ENCODE peak calls at places on chromosome 15, in ten cellular contexts. K is mesothelial cell of epicardium; B is stimulated activated CD4-positive, alpha-beta T cell treated with anti-CD3 and anti-CD28 coated beads, Interleukin-2, amount 100 ng/mL, for 24 hours; L is brain microvascular endothelial cell; U is HL-60; R is foreskin fibroblast; F is A549; T is GM12865; H is body of pancreas; P is T-cell. Y is an unnamed sample.

GRCh38 chr15:90902996-90903732 is at the start of gene MAN2A2:
- DNase-seq in U (peak; percentile 75), R (peak; percentile 36), K (no peak), T (peak; percentile 91), P (peak; percentile 61), B (peak; percentile 81), H (peak; percentile 91), F (peak; percentile 38), L (no peak), Y (no peak)

GRCh38 chr15:78000089-78000926 is 77.2 kb downstream of the TBC1D2B start:
- DNase-seq in U (peak; percentile 85), K (peak; percentile 61), R (peak; percentile 25), L (peak; percentile 14), H (peak; percentile 96), F (peak; percentile 92), P (peak; percentile 78), T (peak; percentile 89), B (peak; percentile 79), Y (peak; percentile 90)

GRCh38 chr15:56149071-56149470 is 94.6 kb downstream of the RFX7 start:
- DNase-seq in B (no peak), P (no peak), K (no peak), U (no peak), R (no peak), T (no peak), L (no peak), F (no peak), H (no peak), Y (no peak)

GRCh38 chr15:74203914-74204431 is 1.4 kb upstream of the STRA6 start:
- DNase-seq in U (no peak), L (peak; percentile 74), P (no peak), K (no peak), H (no peak), F (no peak), B (no peak), R (no peak), T (no peak), Y (no peak)

GRCh38 chr15:92920595-92921169 is 20.6 kb downstream of the CHD2 start:
- DNase-seq in T (no peak), K (no peak), L (no peak), P (no peak), B (no peak), R (no peak), F (no peak), U (no peak), H (no peak), Y (no peak)

GRCh38 chr15:79051941-79052731 is 38.4 kb downstream of the RASGRF1 start:
- DNase-seq in B (no peak), U (no peak), H (no peak), T (no peak), K (no peak), F (no peak), P (no peak), L (no peak), R (no peak), Y (no peak)

GRCh38 chr15:65088643-65089021 is 12.1 kb downstream of the KBTBD13 start:
- DNase-seq in R (no peak), T (no peak), K (no peak), P (no peak), H (no peak), B (no peak), U (no peak), L (no peak), F (no peak), Y (no peak)

GRCh38 chr15:60674704-60675405 is 195.9 kb upstream of the ICE2 start:
- DNase-seq in T (no peak), H (no peak), L (no peak), K (no peak), F (no peak), U (no peak), R (no peak), P (no peak), B (no peak), Y (no peak)

GRCh38 chr15:80967451-80967850 is 22.2 kb downstream of the MESD start:
- DNase-seq in R (peak; percentile 52), B (no peak), U (no peak), P (no peak), L (peak; percentile 41), K (peak; percentile 56), T (no peak), F (no peak), H (no peak), Y (no peak)

GRCh38 chr15:84961114-84961452 is 20.6 kb upstream of the PDE8A start:
- DNase-seq in H (no peak), F (no peak), P (no peak), R (no peak), K (no peak), L (peak; percentile 81), B (no peak), T (no peak), U (no peak), Y (no peak)

GRCh38 chr15:80328496-80328895 is 75.7 kb upstream of the ARNT2 start:
- DNase-seq in K (no peak), T (no peak), R (no peak), F (no peak), L (no peak), H (no peak), P (no peak), U (peak; percentile 26), B (no peak), Y (no peak)

GRCh38 chr15:36117394-36117793 is 462.0 kb upstream of the CDIN1 start:
- DNase-seq in P (no peak), R (no peak), H (no peak), T (no peak), B (no peak), K (no peak), U (no peak), F (no peak), L (no peak), Y (no peak)

GRCh38 chr15:28165791-28166190 is 66.7 kb upstream of the OCA2 start:
- DNase-seq in U (no peak), K (no peak), B (no peak), T (no peak), L (no peak), F (no peak), P (no peak), R (no peak), H (no peak), Y (no peak)

GRCh38 chr15:92683511-92683834 is 27.9 kb upstream of the FAM174B start:
- DNase-seq in U (no peak), R (no peak), B (no peak), K (no peak), T (peak; percentile 87), P (no peak), F (peak; percentile 68), L (peak; percentile 48), H (peak; percentile 58), Y (peak; percentile 48)

GRCh38 chr15:84081391-84082168 is 154.0 kb upstream of the GOLGA6L4 start:
- DNase-seq in B (no peak), U (no peak), L (no peak), T (no peak), H (no peak), P (no peak), F (no peak), R (no peak), K (no peak), Y (no peak)

GRCh38 chr15:77577350-77577749 is 55.4 kb downstream of the LINGO1 start:
- DNase-seq in B (no peak), U (no peak), P (no peak), F (no peak), K (no peak), T (no peak), R (no peak), L (no peak), H (no peak), Y (no peak)

GRCh38 chr15:33194704-33195261 is at the start of gene FMN1:
- DNase-seq in T (peak; percentile 88), L (peak; percentile 95), P (peak; percentile 86), R (peak; percentile 84), U (no peak), B (peak; percentile 93), H (peak; percentile 96), K (peak; percentile 90), F (peak; percentile 95), Y (peak; percentile 94)

GRCh38 chr15:96340611-96341464 is 10.3 kb downstream of the NR2F2 start:
- DNase-seq in L (peak; percentile 45), K (no peak), H (peak; percentile 44), U (no peak), B (no peak), F (peak; percentile 73), R (no peak), P (no peak), T (peak; percentile 18), Y (no peak)

GRCh38 chr15:63896336-63897115 is 62.8 kb upstream of the HERC1 start:
- DNase-seq in B (no peak), K (no peak), H (peak; percentile 68), T (peak; percentile 97), R (peak; percentile 79), U (peak; percentile 69), L (peak; percentile 82), P (no peak), F (peak; percentile 66), Y (no peak)

GRCh38 chr15:77412972-77413371 is 6.9 kb downstream of the PEAK1 start:
- DNase-seq in H (no peak), K (no peak), R (no peak), T (no peak), B (no peak), L (no peak), P (no peak), U (no peak), F (no peak), Y (no peak)

GRCh38 chr15:39657714-39658113 is 76.8 kb downstream of the THBS1 start:
- DNase-seq in P (no peak), B (no peak), K (no peak), T (no peak), R (peak; percentile 28), L (peak; percentile 56), H (no peak), U (no peak), F (no peak), Y (peak; percentile 40)

GRCh38 chr15:65374831-65375401 is 2.9 kb downstream of the IGDCC3 start:
- DNase-seq in B (no peak), U (no peak), H (no peak), L (no peak), P (no peak), F (no peak), K (no peak), R (no peak), T (no peak), Y (no peak)

GRCh38 chr15:83815506-83815905 is 161.6 kb downstream of the ADAMTSL3 start:
- DNase-seq in L (no peak), F (no peak), P (no peak), T (no peak), R (no peak), U (no peak), B (no peak), H (no peak), K (no peak), Y (no peak)

GRCh38 chr15:73710321-73710720 is 26.1 kb downstream of the CD276 start:
- DNase-seq in P (no peak), T (no peak), K (no peak), F (no peak), B (no peak), L (no peak), R (no peak), H (no peak), U (no peak), Y (no peak)

GRCh38 chr15:44015555-44015954 is 179.5 kb downstream of the FRMD5 start:
- DNase-seq in H (no peak), F (no peak), B (no peak), R (no peak), U (no peak), L (no peak), T (no peak), K (no peak), P (no peak), Y (no peak)

GRCh38 chr15:66269326-66270090 is 16.0 kb upstream of the MEGF11 start:
- DNase-seq in L (peak; percentile 61), K (no peak), T (no peak), B (no peak), F (peak; percentile 34), P (no peak), H (no peak), U (no peak), R (peak; percentile 62), Y (peak; percentile 56)